ENCODE peak calls at places on chromosome 2, in six cellular contexts. U is IMR-90, V is neuronal stem cell, P is mesenchymal stem cell, W is H1, G is trophoblast cell. O is an unnamed sample.

GRCh38 chr2:46979611-46980010 is 64.0 kb upstream of the MCFD2 start:
- DNase-seq in P (no peak), G (no peak), V (no peak), W (no peak), U (no peak), O (no peak)

GRCh38 chr2:208122248-208122647 is 2.1 kb downstream of the CRYGD start:
- DNase-seq in V (no peak), G (no peak), U (no peak), W (no peak), P (no peak), O (no peak)

GRCh38 chr2:11352781-11353537 is 8.5 kb upstream of the ROCK2 start:
- DNase-seq in G (no peak), W (no peak), P (no peak), U (no peak), V (no peak), O (no peak)

GRCh38 chr2:205169453-205169852 is 512.8 kb upstream of the NRP2 start:
- DNase-seq in W (no peak), V (no peak), U (no peak), G (no peak), P (no peak), O (no peak)

GRCh38 chr2:206597716-206598218 is 44.5 kb upstream of the FAM237A start:
- DNase-seq in U (no peak), V (no peak), P (no peak), W (no peak), G (no peak), O (no peak)

GRCh38 chr2:207113403-207113802 is 52.3 kb downstream of the KLF7 start:
- DNase-seq in P (no peak), W (no peak), G (no peak), V (no peak), U (no peak), O (no peak)

GRCh38 chr2:64995041-64995440 is 5.8 kb downstream of the SLC1A4 start:
- DNase-seq in U (no peak), P (no peak), W (no peak), V (no peak), G (no peak), O (no peak)

GRCh38 chr2:105102963-105103421 is 65.1 kb downstream of the MRPS9 start:
- DNase-seq in V (peak), U (peak), W (peak), P (peak), G (peak), O (peak)

GRCh38 chr2:31284107-31284506 is 50.2 kb downstream of the EHD3 start:
- DNase-seq in W (no peak), V (no peak), G (no peak), U (no peak), P (no peak), O (no peak)

GRCh38 chr2:15738225-15738546 is 146.5 kb downstream of the DDX1 start:
- DNase-seq in G (no peak), P (no peak), U (no peak), W (no peak), V (no peak), O (no peak)

GRCh38 chr2:96103388-96103705 is 13.0 kb downstream of the ADRA2B start:
- DNase-seq in G (no peak), U (no peak), W (peak), V (no peak), P (no peak), O (peak)

GRCh38 chr2:187959821-187960220 is 331.9 kb upstream of the GULP1 start:
- DNase-seq in P (peak), G (no peak), U (peak), W (no peak), V (no peak), O (no peak)

GRCh38 chr2:174699993-174700766 is 64.1 kb downstream of the CHRNA1 start:
- DNase-seq in V (peak), U (peak), P (peak), W (no peak), G (no peak), O (no peak)

GRCh38 chr2:109244750-109245382 is 115.9 kb downstream of the SH3RF3 start:
- DNase-seq in V (no peak), W (no peak), P (no peak), U (no peak), G (no peak), O (no peak)

GRCh38 chr2:3572620-3573019 is 2.4 kb upstream of the RPS7 start:
- DNase-seq in G (no peak), W (no peak), V (no peak), U (no peak), P (no peak), O (no peak)

GRCh38 chr2:233799087-233799665 is 21.0 kb downstream of the MROH2A start:
- DNase-seq in G (no peak), W (peak), U (no peak), V (no peak), P (no peak), O (no peak)

GRCh38 chr2:80062298-80062697 is 242.3 kb downstream of the LRRTM1 start:
- DNase-seq in W (no peak), P (no peak), G (no peak), V (no peak), U (no peak), O (no peak)

GRCh38 chr2:156903335-156903734 is 354.2 kb upstream of the GALNT5 start:
- DNase-seq in G (no peak), V (no peak), W (no peak), U (peak), P (no peak), O (no peak)

GRCh38 chr2:54613794-54614257 is 109.6 kb upstream of the EML6 start:
- DNase-seq in G (no peak), P (no peak), W (no peak), V (no peak), U (peak), O (no peak)

GRCh38 chr2:11873766-11874165 is 127.3 kb downstream of the LPIN1 start:
- DNase-seq in U (peak), G (no peak), P (peak), W (peak), V (no peak), O (no peak)

GRCh38 chr2:139369423-139370409 is 589.5 kb upstream of the NXPH2 start:
- DNase-seq in U (no peak), V (no peak), W (no peak), P (no peak), G (peak), O (peak)

GRCh38 chr2:237354930-237355329 is 59.0 kb downstream of the COL6A3 start:
- DNase-seq in P (no peak), V (no peak), W (no peak), U (peak), G (peak), O (no peak)

GRCh38 chr2:160581035-160581434 is 87.4 kb upstream of the RBMS1 start:
- DNase-seq in P (peak), U (peak), G (no peak), W (no peak), V (no peak), O (no peak)

GRCh38 chr2:143581989-143582719 is 452.9 kb downstream of the ARHGAP15 start:
- DNase-seq in G (no peak), P (no peak), W (no peak), V (no peak), U (peak), O (no peak)

GRCh38 chr2:25286025-25286400 is 55.7 kb downstream of the DNMT3A start:
- DNase-seq in W (no peak), U (no peak), P (no peak), G (no peak), V (no peak), O (peak)

DNA sequence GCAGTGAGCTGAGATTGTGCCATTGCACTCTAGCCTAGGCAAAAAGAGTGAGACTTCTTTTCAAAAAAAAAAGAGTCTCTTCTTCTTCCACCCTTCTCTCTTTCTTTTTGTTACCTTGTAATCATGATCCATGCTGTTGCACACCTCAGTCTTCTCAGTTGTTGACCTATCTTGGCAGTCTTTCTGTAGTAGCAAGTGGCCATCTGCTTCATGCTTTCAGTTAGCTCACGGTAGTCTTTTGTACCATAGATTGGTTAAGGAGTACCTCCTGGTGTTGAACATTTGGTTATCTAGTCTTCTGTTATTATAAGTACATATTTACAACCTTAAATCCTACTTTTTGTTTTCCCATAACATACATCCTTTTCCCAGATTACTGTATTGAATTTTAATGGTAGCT is 3.1 kb downstream of the GORASP2 start:
- DNase-seq in W (no peak), P (no peak), V (no peak), U (no peak), G (no peak), O (no peak)
- H3K4me2 ChIP-seq in W (no peak), P (peak), V (no peak), U (no peak), G (no peak), O (no peak)

GRCh38 chr2:127526142-127526939 is at the start of gene IWS1:
- DNase-seq in G (peak), U (peak), P (peak), V (peak), W (peak), O (peak)
- H3K23ac ChIP-seq in G (no peak), U (peak), P (no peak), V (peak), W (no peak), O (no peak)

GRCh38 chr2:230614040-230614439 is 98.6 kb upstream of the CAB39 start:
- DNase-seq in P (no peak), V (no peak), G (no peak), U (no peak), W (no peak), O (no peak)
- H2AFZ ChIP-seq in P (no peak), V (no peak), G (no peak), U (no peak), W (no peak), O (no peak)

GRCh38 chr2:235024191-235024611 is 72.4 kb downstream of the SH3BP4 start:
- DNase-seq in U (peak), G (no peak), W (no peak), V (no peak), P (peak), O (no peak)

GRCh38 chr2:235027558-235028214 is 75.9 kb downstream of the SH3BP4 start:
- DNase-seq in V (no peak), P (peak), W (no peak), G (no peak), U (peak), O (no peak)

GRCh38 chr2:235026649-235027557 is 75.1 kb downstream of the SH3BP4 start:
- DNase-seq in W (no peak), V (no peak), U (peak), P (no peak), G (no peak), O (no peak)

GRCh38 chr2:235026137-235026536 is 74.3 kb downstream of the SH3BP4 start:
- DNase-seq in G (peak), U (peak), V (no peak), P (peak), W (no peak), O (no peak)

GRCh38 chr2:235024951-235025773 is 73.3 kb downstream of the SH3BP4 start:
- DNase-seq in W (no peak), U (no peak), V (no peak), G (no peak), P (no peak), O (no peak)
- H3K4me2 ChIP-seq in W (no peak), U (no peak), V (no peak), G (no peak), P (peak), O (no peak)

DNA sequence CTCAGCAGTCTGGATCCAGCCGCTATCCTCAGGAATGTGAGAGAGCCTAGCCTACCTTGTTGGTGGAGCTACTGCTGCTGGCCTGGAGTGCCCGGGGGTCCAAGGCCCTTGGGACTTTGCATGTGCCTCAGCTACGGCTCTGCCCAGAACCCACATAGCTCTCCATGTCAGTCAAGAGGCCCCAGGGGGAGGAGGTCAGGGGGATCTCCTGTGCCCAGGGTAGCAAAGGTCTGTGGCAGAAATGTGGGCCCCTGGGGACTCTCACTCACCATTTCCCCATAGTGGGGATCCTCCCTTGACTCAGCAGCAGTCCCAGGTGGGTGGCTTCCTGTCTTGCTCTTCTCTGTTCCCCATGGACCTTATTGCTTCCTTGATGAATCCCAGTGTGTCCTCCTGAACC is 342.7 kb upstream of the CHAC2 start:
- DNase-seq in W (no peak), G (no peak), P (no peak), V (no peak), U (no peak), O (no peak)
- H3K23ac ChIP-seq in W (no peak), G (no peak), P (no peak), V (peak), U (no peak), O (no peak)

DNA sequence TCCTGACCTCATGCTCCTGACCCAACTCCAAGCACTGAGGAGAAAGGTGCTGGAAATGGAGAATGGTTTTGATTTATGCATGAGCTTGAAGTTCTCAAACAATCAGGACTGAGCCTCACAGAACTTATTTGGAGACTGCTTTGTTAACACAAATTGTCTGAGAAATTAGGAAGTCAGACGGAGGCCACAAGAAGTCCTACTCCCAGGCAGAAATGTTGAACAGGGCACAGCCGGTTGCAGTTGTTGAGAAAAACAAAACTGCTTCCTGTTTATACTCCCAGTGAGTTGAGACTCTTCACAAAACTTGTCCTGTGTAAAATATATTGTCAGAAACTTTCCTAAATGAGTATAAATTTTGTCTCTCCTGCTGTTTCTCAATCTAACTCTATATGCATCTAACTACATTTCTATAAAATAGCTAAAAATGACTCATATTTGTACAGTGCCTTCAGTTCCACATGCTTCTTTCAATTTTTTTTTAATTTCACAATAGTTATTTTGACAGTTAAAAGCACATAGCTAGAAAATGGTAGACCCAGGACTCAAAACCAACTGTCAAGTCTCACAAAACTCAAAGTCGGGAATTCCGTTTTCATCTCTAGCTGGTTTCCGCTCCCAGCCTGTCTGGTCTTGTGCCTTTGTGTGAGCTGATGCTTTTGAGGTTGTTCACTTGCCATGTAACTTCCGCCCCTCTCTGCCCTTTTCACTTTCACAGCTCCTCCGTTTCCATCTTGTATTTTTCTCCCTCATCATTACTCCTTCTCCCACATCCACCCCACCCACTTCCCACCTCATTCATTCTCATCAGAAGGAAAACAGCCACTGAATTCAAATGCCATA is 215.1 kb downstream of the SUCLG1 start:
- DNase-seq in V (no peak), W (no peak), G (no peak), U (no peak), P (no peak), O (no peak)
- H2AFZ ChIP-seq in V (no peak), W (no peak), G (no peak), U (no peak), P (no peak), O (no peak)

GRCh38 chr2:60806988-60807681 is 51.1 kb downstream of the PAPOLG start:
- DNase-seq in W (peak), P (peak), U (peak), G (no peak), V (no peak), O (no peak)
- H3K4me2 ChIP-seq in W (no peak), P (no peak), U (no peak), G (no peak), V (no peak), O (no peak)

GRCh38 chr2:9423922-9424272 is 443 bp downstream of the CPSF3 start:
- DNase-seq in P (peak), U (peak), W (no peak), V (no peak), G (no peak), O (no peak)

GRCh38 chr2:9422321-9423099 is 818 bp downstream of the ITGB1BP1 start:
- DNase-seq in U (peak), W (peak), G (no peak), P (peak), V (peak), O (peak)

GRCh38 chr2:9424447-9425164 is 1.2 kb downstream of the CPSF3 start:
- DNase-seq in U (no peak), P (no peak), V (no peak), W (no peak), G (no peak), O (no peak)

GRCh38 chr2:9420495-9420894 is 2.8 kb downstream of the ITGB1BP1 start:
- DNase-seq in U (no peak), V (no peak), W (no peak), G (no peak), P (no peak), O (no peak)

GRCh38 chr2:9423100-9423921 is at the start of the genes CPSF3 and ITGB1BP1:
- DNase-seq in P (peak), V (peak), W (peak), G (peak), U (peak), O (peak)
- H3K23ac ChIP-seq in P (peak), V (peak), W (no peak), G (peak), U (peak), O (no peak)

DNA sequence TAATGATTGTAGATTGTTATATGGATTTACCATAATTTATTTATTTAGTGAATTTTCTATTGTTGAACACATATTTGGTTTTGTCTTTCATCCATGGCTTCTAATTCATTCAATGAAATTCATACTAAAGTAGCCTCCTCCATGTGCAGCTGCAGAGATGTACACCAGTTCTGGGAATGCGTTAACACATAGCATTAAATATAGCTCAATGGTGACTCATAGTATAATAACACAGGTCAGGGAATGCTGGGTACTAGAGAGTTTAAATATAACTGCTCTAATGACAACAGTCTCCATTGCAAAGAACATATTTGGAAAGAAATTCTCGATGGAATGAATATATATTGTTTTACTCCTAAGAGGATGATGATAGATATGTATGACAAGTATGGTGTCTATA is 1190.2 kb upstream of the NRXN1 start:
- DNase-seq in G (no peak), V (no peak), U (peak), W (no peak), P (peak), O (no peak)
- H2AFZ ChIP-seq in G (no peak), V (no peak), U (no peak), W (no peak), P (no peak), O (no peak)

O was measured in H9.